ENCODE peak calls at places on chromosome 13, in seven cellular contexts. D is caudate nucleus, R is right atrium auricular region, U is RWPE1, Y is AG09309, A is lung, L is GM23338. S is an unnamed sample.

GRCh38 chr13:31119966-31120733 is 41.6 kb downstream of the HSPH1 start:
- DNase-seq in U (no peak), L (peak), D (no peak), Y (no peak), R (no peak), A (peak), S (no peak)

GRCh38 chr13:100382787-100383186 is 205.8 kb downstream of the GGACT start:
- DNase-seq in U (no peak), L (no peak), R (no peak), A (no peak), Y (no peak), D (no peak), S (no peak)

GRCh38 chr13:55234311-55234710 is 1906.4 kb upstream of the PRR20A start:
- DNase-seq in U (no peak), Y (no peak), R (no peak), A (no peak), L (no peak), D (no peak), S (no peak)

GRCh38 chr13:99501952-99502310 is 659 bp downstream of the TM9SF2 start:
- DNase-seq in U (no peak), Y (no peak), D (no peak), L (peak), R (no peak), A (no peak), S (no peak)

GRCh38 chr13:113539822-113540221 is 44.7 kb upstream of the TFDP1 start:
- DNase-seq in D (no peak), Y (no peak), A (no peak), R (no peak), L (no peak), U (no peak), S (peak)

GRCh38 chr13:114015608-114016295 is 41.9 kb upstream of the C13orf46 start:
- DNase-seq in Y (no peak), A (no peak), R (no peak), L (no peak), U (peak), D (no peak), S (peak)

GRCh38 chr13:49399801-49400472 is 43.9 kb downstream of the CAB39L start:
- DNase-seq in A (no peak), L (no peak), R (no peak), Y (no peak), U (no peak), D (no peak), S (no peak)

GRCh38 chr13:53137777-53138176 is 109.2 kb downstream of the OLFM4 start:
- DNase-seq in Y (no peak), D (no peak), A (no peak), L (no peak), R (no peak), U (peak), S (peak)

GRCh38 chr13:75645141-75645540 is 9.0 kb downstream of the LMO7 start:
- DNase-seq in L (no peak), U (no peak), A (no peak), D (no peak), R (no peak), Y (no peak), S (no peak)

GRCh38 chr13:70613295-70613694 is 505.0 kb upstream of the KLHL1 start:
- DNase-seq in R (no peak), L (peak), A (no peak), D (no peak), Y (no peak), U (no peak), S (no peak)

GRCh38 chr13:109880371-109881346 is 94.3 kb upstream of the IRS2 start:
- DNase-seq in R (no peak), Y (no peak), L (no peak), D (no peak), U (no peak), A (no peak), S (no peak)

GRCh38 chr13:42334329-42334706 is 62.4 kb downstream of the AKAP11 start:
- DNase-seq in D (no peak), R (no peak), U (no peak), A (no peak), L (no peak), Y (no peak), S (no peak)

GRCh38 chr13:80070024-80070703 is 270.8 kb downstream of the SPRY2 start:
- DNase-seq in A (no peak), Y (no peak), R (no peak), U (no peak), L (peak), D (no peak), S (no peak)

GRCh38 chr13:39364797-39365468 is 238.1 kb downstream of the LHFPL6 start:
- DNase-seq in U (peak), D (no peak), R (no peak), Y (peak), L (peak), A (no peak), S (peak)

GRCh38 chr13:59342396-59342795 is 821.3 kb downstream of the DIAPH3 start:
- DNase-seq in R (no peak), A (no peak), Y (no peak), D (no peak), L (no peak), U (no peak), S (no peak)

GRCh38 chr13:87147076-87147475 is 524.1 kb upstream of the SLITRK5 start:
- DNase-seq in R (no peak), L (no peak), A (no peak), U (peak), D (no peak), Y (no peak), S (no peak)

GRCh38 chr13:100560498-100561215 is 27.9 kb downstream of the GGACT start:
- DNase-seq in A (no peak), Y (no peak), L (no peak), D (no peak), U (no peak), R (no peak), S (peak)

GRCh38 chr13:33678906-33679657 is 138.9 kb upstream of the RFC3 start:
- DNase-seq in A (peak), R (peak), D (no peak), U (peak), Y (peak), L (peak), S (no peak)

GRCh38 chr13:29140277-29140676 is 320.1 kb downstream of the MTUS2 start:
- DNase-seq in A (no peak), L (no peak), R (no peak), U (no peak), Y (no peak), D (no peak), S (peak)

GRCh38 chr13:19158006-19158405 is 23.6 kb downstream of the TUBA3C start:
- DNase-seq in A (no peak), R (no peak), D (no peak), U (no peak), L (no peak), Y (no peak), S (no peak)

GRCh38 chr13:114077938-114078335 is 54.5 kb downstream of the RASA3 start:
- DNase-seq in Y (no peak), R (no peak), U (no peak), A (no peak), D (no peak), L (peak), S (no peak)

GRCh38 chr13:110388141-110388943 is 81.3 kb downstream of the COL4A2 start:
- DNase-seq in D (no peak), L (peak), U (no peak), A (peak), Y (no peak), R (no peak), S (peak)

GRCh38 chr13:97125810-97126738 is 96.1 kb upstream of the MBNL2 start:
- DNase-seq in D (no peak), Y (no peak), A (peak), U (peak), R (no peak), L (no peak), S (peak)

GRCh38 chr13:100533588-100534041 is 55.0 kb downstream of the GGACT start:
- DNase-seq in Y (no peak), U (no peak), L (no peak), A (no peak), R (no peak), D (no peak), S (no peak)

GRCh38 chr13:40096357-40096911 is 441.0 kb downstream of the COG6 start:
- DNase-seq in A (no peak), R (no peak), U (no peak), D (no peak), Y (no peak), L (no peak), S (no peak)

GRCh38 chr13:90237852-90238251 is 1109.6 kb upstream of the MIR17HG start:
- DNase-seq in U (no peak), D (no peak), A (no peak), R (no peak), L (no peak), Y (no peak), S (no peak)

GRCh38 chr13:83853771-83854170 is 28.5 kb downstream of the SLITRK1 start:
- DNase-seq in Y (no peak), U (no peak), L (no peak), A (no peak), R (no peak), D (no peak), S (no peak)

GRCh38 chr13:88217372-88217771 is 546.2 kb downstream of the SLITRK5 start:
- DNase-seq in Y (no peak), L (no peak), R (no peak), U (no peak), A (no peak), D (no peak), S (no peak)

GRCh38 chr13:97946951-97947588 is 6.4 kb upstream of the IPO5 start:
- DNase-seq in R (no peak), U (peak), D (no peak), L (no peak), Y (peak), A (no peak), S (peak)

GRCh38 chr13:90105881-90106496 is 1241.5 kb upstream of the MIR17HG start:
- DNase-seq in U (no peak), L (no peak), Y (no peak), R (no peak), A (no peak), D (no peak), S (peak)

GRCh38 chr13:25654332-25654731 is 282.6 kb downstream of the ATP8A2 start:
- DNase-seq in L (no peak), R (no peak), A (no peak), Y (no peak), U (no peak), D (no peak), S (peak)

GRCh38 chr13:101065314-101065713 is 351.0 kb downstream of the NALCN start:
- DNase-seq in U (no peak), A (no peak), R (no peak), D (no peak), Y (peak), L (no peak), S (peak)

GRCh38 chr13:51955281-51955771 is 55.9 kb downstream of the ATP7B start:
- DNase-seq in A (no peak), U (no peak), L (no peak), D (no peak), R (no peak), Y (no peak), S (no peak)

GRCh38 chr13:103238441-103238840 is 172.2 kb upstream of the SLC10A2 start:
- DNase-seq in D (no peak), L (no peak), R (no peak), A (no peak), U (no peak), Y (no peak), S (no peak)

GRCh38 chr13:112704634-112705145 is 14.9 kb downstream of the ATP11A start:
- DNase-seq in A (no peak), U (no peak), L (no peak), D (no peak), R (no peak), Y (no peak), S (no peak)

GRCh38 chr13:47332149-47332548 is 435.3 kb upstream of the HTR2A start:
- DNase-seq in U (no peak), Y (no peak), A (no peak), D (no peak), R (no peak), L (no peak), S (peak)

GRCh38 chr13:98454389-98454881 is 122.5 kb downstream of the STK24 start:
- DNase-seq in L (no peak), U (no peak), A (no peak), Y (peak), R (no peak), D (no peak), S (peak)